ENCODE peak calls at places on chromosomes 12 and 14, in six cellular contexts. W, D, E, Z, M and U are unnamed samples.

GRCh38 chr14:88547386-88547780 is 7.4 kb downstream of the PTPN21 start:
- DNase-seq in W (no peak), E (no peak), Z (no peak), M (no peak), D (no peak), U (no peak)

GRCh38 chr12:108618079-108618952 is 15.4 kb downstream of the SELPLG start:
- DNase-seq in E (peak), D (peak), M (peak), Z (peak), W (peak), U (peak)

GRCh38 chr12:109767456-109767855 is 53.8 kb downstream of the FAM222A start:
- DNase-seq in D (no peak), E (no peak), M (no peak), W (no peak), Z (no peak), U (no peak)

GRCh38 chr14:69094481-69094880 is 58.4 kb downstream of the DCAF5 start:
- DNase-seq in M (no peak), Z (no peak), D (no peak), E (no peak), W (no peak), U (no peak)

GRCh38 chr12:65450610-65451009 is 172.1 kb downstream of the MSRB3 start:
- DNase-seq in W (no peak), Z (no peak), E (no peak), D (no peak), M (no peak), U (no peak)

GRCh38 chr12:127162902-127163301 is 1104.1 kb upstream of the TMEM132C start:
- DNase-seq in D (peak), W (peak), M (no peak), Z (no peak), E (no peak), U (no peak)

GRCh38 chr12:81811778-81812125 is 52.6 kb upstream of the PPFIA2 start:
- DNase-seq in D (no peak), W (no peak), E (no peak), M (no peak), Z (no peak), U (no peak)

GRCh38 chr12:48001426-48002178 is 2.7 kb downstream of the COL2A1 start:
- DNase-seq in M (no peak), Z (peak), W (peak), E (peak), D (peak), U (peak)

GRCh38 chr12:121894633-121895032 is 6.0 kb downstream of the PSMD9 start:
- DNase-seq in W (peak), M (no peak), E (no peak), Z (no peak), D (peak), U (peak)

GRCh38 chr12:87127272-87127671 is 871.1 kb upstream of the MGAT4C start:
- DNase-seq in Z (no peak), M (no peak), W (peak), D (peak), E (no peak), U (no peak)

GRCh38 chr14:102778616-102779351 is 1.5 kb downstream of the TRAF3 start:
- DNase-seq in M (no peak), D (no peak), W (no peak), Z (no peak), E (no peak), U (peak)

GRCh38 chr12:117228239-117228638 is 38.0 kb upstream of the FBXO21 start:
- DNase-seq in M (no peak), E (no peak), Z (no peak), W (peak), D (peak), U (no peak)

GRCh38 chr12:630656-631632 is 32.3 kb downstream of the NINJ2 start:
- DNase-seq in Z (peak), D (no peak), W (no peak), E (peak), M (peak), U (no peak)

GRCh38 chr12:49585477-49586445 is 17.8 kb upstream of the MCRS1 start:
- DNase-seq in W (no peak), Z (no peak), D (no peak), M (no peak), E (no peak), U (no peak)

GRCh38 chr12:17572250-17572649 is 517.7 kb downstream of the RERGL start:
- DNase-seq in M (no peak), D (no peak), E (no peak), Z (no peak), W (no peak), U (no peak)

GRCh38 chr12:100267603-100268281 is 765 bp downstream of the SCYL2 start:
- DNase-seq in W (peak), M (no peak), E (peak), D (peak), Z (no peak), U (peak)

GRCh38 chr12:120928864-120929652 is 24.9 kb upstream of the SPPL3 start:
- DNase-seq in W (peak), D (no peak), E (no peak), Z (peak), M (no peak), U (no peak)

GRCh38 chr12:15757553-15758255 is 31.5 kb downstream of the EPS8 start:
- DNase-seq in D (peak), W (peak), M (no peak), E (no peak), Z (no peak), U (no peak)

GRCh38 chr14:20613094-20614037 is 22.2 kb upstream of the RNASE12 start:
- DNase-seq in M (peak), W (peak), D (peak), Z (peak), E (peak), U (peak)

GRCh38 chr14:53444677-53445312 is 291.7 kb upstream of the DDHD1 start:
- DNase-seq in D (no peak), Z (no peak), W (peak), M (no peak), E (no peak), U (no peak)

GRCh38 chr12:34625116-34625515 is 602.8 kb downstream of the ALG10 start:
- DNase-seq in D (peak), M (no peak), W (peak), Z (no peak), E (no peak), U (no peak)

GRCh38 chr14:102140027-102140749 is 491 bp downstream of the WDR20 start:
- DNase-seq in E (peak), D (no peak), M (peak), W (peak), Z (peak), U (peak)

GRCh38 chr14:61280526-61281185 is 482 bp downstream of the TMEM30B start:
- DNase-seq in Z (peak), D (no peak), W (peak), M (peak), E (peak), U (no peak)

DNA sequence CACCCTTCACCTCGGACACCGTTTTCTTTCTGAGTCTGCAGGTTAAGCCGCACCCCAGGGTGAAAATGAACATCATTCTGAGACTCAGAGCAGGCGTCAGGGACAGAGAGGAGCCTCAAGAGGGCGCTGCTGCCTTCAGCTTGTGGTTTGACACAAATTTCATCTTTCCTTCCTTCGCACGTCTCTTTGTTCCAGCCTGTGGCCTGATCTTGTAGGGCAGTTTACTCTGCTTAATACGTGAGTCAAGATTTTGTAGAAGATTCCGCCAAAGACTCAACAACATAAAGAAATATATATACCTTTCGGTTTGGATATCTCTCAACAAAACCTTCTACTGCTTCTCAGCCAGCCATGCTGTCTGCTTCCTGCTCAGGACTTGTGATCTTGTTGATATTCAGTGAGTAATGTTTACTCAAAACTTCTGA is 329.3 kb upstream of the OR4E1 start:
- DNase-seq in M (no peak), D (no peak), E (no peak), Z (peak), W (peak), U (no peak)
- TF ChIP-seq CTCF in M (peak), D (peak), E (peak), Z (no peak), W (peak), U (peak)

GRCh38 chr12:57611116-57611809 is at the start of gene ARHGEF25:
- DNase-seq in M (no peak), W (no peak), Z (peak), D (peak), E (peak), U (peak)

GRCh38 chr12:57609091-57609780 is 2.0 kb upstream of the ARHGEF25 start:
- DNase-seq in W (no peak), Z (no peak), E (no peak), D (no peak), M (no peak), U (peak)

GRCh38 chr12:57611810-57612710 is 825 bp downstream of the ARHGEF25 start:
- DNase-seq in Z (no peak), D (no peak), W (no peak), E (no peak), M (no peak), U (peak)

GRCh38 chr12:57609781-57610552 is 1.3 kb upstream of the ARHGEF25 start:
- DNase-seq in D (no peak), Z (no peak), M (no peak), W (no peak), E (no peak), U (no peak)

GRCh38 chr12:57610553-57611115 is 601 bp upstream of the ARHGEF25 start:
- DNase-seq in Z (peak), M (no peak), W (no peak), D (no peak), E (peak), U (peak)
- H3K4me3 ChIP-seq in Z (peak), M (peak), W (peak), D (peak), E (peak), U (peak)

GRCh38 chr12:56334490-56334793 is 642 bp upstream of the PAN2 start:
- DNase-seq in W (no peak), D (no peak), M (no peak), E (no peak), Z (no peak), U (no peak)
- TF ChIP-seq CTCF in W (no peak), D (no peak), M (peak), E (no peak), Z (no peak), U (no peak)

DNA sequence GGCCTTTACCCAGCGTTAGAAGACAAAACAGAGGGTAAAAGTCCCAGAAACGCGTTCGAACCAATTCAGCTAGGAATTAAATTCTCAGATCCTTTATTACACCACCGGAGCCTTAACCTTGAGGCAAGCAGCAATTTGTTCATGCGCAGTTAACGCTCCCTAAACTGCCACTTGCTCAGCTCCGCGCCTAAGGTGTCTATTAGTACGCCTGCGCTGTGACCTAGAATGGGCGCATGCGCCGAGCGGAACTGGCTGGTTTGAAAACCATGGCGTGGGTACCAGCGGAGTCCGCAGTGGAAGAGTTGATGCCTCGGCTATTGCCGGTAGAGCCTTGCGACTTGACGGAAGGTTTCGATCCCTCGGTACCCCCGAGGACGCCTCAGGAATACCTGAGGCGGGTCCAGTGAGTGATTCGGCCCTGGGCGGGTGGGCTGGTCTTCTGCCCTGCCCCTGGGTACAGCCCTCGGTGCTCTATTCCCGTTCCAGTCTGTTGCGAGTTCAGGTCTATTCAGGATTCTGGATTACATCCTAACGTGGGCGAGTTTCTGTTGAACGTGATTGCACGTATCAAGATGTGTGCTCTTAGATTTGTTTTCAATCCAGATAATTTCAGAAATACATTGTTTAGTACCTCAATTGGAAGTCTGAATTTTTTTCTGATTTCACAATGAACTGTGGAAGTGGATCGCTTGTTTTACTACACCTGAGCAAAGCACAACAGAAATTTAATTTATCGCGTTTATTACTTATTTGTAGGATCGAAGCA is at the start of gene GEMIN2:
- DNase-seq in E (peak), Z (peak), D (peak), M (peak), W (peak), U (peak)
- H3K4me3 ChIP-seq in E (peak), Z (peak), D (peak), M (peak), W (peak), U (peak)

GRCh38 chr14:91654836-91655235 is 77.0 kb downstream of the CATSPERB start:
- DNase-seq in Z (no peak), E (no peak), D (no peak), M (no peak), W (peak), U (no peak)

GRCh38 chr14:91647817-91648216 is 84.1 kb downstream of the CATSPERB start:
- DNase-seq in E (no peak), M (no peak), W (peak), D (peak), Z (no peak), U (no peak)

GRCh38 chr14:91649930-91650329 is 82.0 kb downstream of the CATSPERB start:
- DNase-seq in D (peak), W (peak), M (no peak), Z (no peak), E (no peak), U (no peak)
- TF ChIP-seq CTCF in D (peak), W (peak), M (peak), Z (peak), E (peak), U (peak)

GRCh38 chr12:46386877-46387629 is 14.5 kb upstream of the SLC38A2 start:
- DNase-seq in M (no peak), E (peak), Z (peak), W (no peak), D (peak), U (no peak)
- H3K4me3 ChIP-seq in M (peak), E (peak), Z (no peak), W (no peak), D (peak), U (no peak)

GRCh38 chr12:132922676-132923075 is 33.4 kb downstream of the ZNF605 start:
- DNase-seq in D (no peak), M (no peak), Z (no peak), E (no peak), W (no peak), U (no peak)
- TF ChIP-seq CTCF in D (no peak), M (no peak), Z (no peak), E (no peak), W (no peak), U (no peak)

GRCh38 chr14:24428628-24429394 is 657 bp downstream of the CBLN3 start:
- DNase-seq in Z (no peak), M (no peak), W (no peak), E (no peak), D (no peak), U (no peak)
- H3K4me3 ChIP-seq in Z (no peak), M (peak), W (no peak), E (peak), D (no peak), U (peak)

DNA sequence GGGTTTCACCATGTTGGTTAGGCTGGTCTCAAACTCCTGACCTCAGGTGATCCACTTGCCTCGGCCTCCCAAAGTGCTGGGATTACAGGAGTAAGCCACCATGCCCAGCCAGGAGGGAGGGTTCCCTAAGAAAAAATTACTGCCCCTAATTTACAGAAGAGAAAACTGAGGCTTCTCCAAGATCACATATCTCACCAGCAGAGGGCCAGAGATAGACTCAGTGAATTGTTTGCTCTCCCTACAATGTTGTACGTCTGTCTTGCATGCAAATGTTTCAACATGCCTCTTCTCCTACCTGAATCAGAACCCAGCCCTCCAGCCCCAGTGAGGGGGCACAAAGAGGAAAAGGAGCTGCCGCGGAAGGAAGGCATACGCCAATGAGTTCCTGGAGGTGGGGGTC is 48.3 kb upstream of the TMEM263 start:
- DNase-seq in Z (no peak), W (no peak), E (no peak), D (no peak), M (no peak), U (no peak)
- TF ChIP-seq CTCF in Z (no peak), W (no peak), E (no peak), D (peak), M (no peak), U (no peak)

GRCh38 chr14:104462651-104463630 is 116.6 kb upstream of the C14orf180 start:
- DNase-seq in W (peak), D (peak), M (no peak), Z (no peak), E (no peak), U (no peak)

GRCh38 chr14:104464907-104465306 is 114.7 kb upstream of the C14orf180 start:
- DNase-seq in M (no peak), Z (no peak), D (no peak), W (no peak), E (no peak), U (no peak)

GRCh38 chr14:104458845-104459244 is 120.7 kb upstream of the C14orf180 start:
- DNase-seq in M (no peak), E (no peak), W (no peak), D (no peak), Z (no peak), U (no peak)

GRCh38 chr14:104461676-104462443 is 117.7 kb upstream of the C14orf180 start:
- DNase-seq in M (no peak), D (no peak), E (no peak), W (no peak), Z (no peak), U (peak)

GRCh38 chr14:104460920-104461651 is 118.5 kb upstream of the C14orf180 start:
- DNase-seq in E (no peak), Z (no peak), W (no peak), D (no peak), M (no peak), U (peak)
- H3K4me3 ChIP-seq in E (no peak), Z (no peak), W (no peak), D (no peak), M (no peak), U (peak)